ENCODE peak calls at places on chromosome 7, in four cellular contexts. I is A549, O is HCT116, T is GM23338. N is an unnamed sample.

GRCh38 chr7:105268511-105269392 is 120.0 kb downstream of the SRPK2 start:
- DNase-seq in O (no peak), I (peak; percentile 58), T (no peak), N (peak; percentile 68)

GRCh38 chr7:73749931-73750776 is 11.6 kb upstream of the ABHD11 start:
- DNase-seq in O (no peak), I (no peak), T (no peak), N (no peak)

GRCh38 chr7:5528071-5528814 is 104.6 kb upstream of the TNRC18 start:
- DNase-seq in I (no peak), O (no peak), T (no peak), N (no peak)

GRCh38 chr7:84274029-84274638 is 79.5 kb upstream of the SEMA3A start:
- DNase-seq in O (no peak), I (no peak), T (peak; percentile 60), N (peak; percentile 29)

GRCh38 chr7:138848056-138848975 is 50.3 kb upstream of the ATP6V0A4 start:
- DNase-seq in T (no peak), O (no peak), I (no peak), N (no peak)

GRCh38 chr7:101815826-101816488 is 1.5 kb upstream of the CUX1 start:
- DNase-seq in I (peak; percentile 72), T (peak; percentile 89), O (peak; percentile 73), N (peak; percentile 97)

GRCh38 chr7:142880886-142881505 is 4.5 kb downstream of the TRPV6 start:
- DNase-seq in T (peak; percentile 85), O (peak; percentile 37), I (peak; percentile 56), N (peak; percentile 73)

GRCh38 chr7:30863694-30864011 is 48.0 kb upstream of the AQP1 start:
- DNase-seq in T (no peak), I (no peak), O (no peak), N (no peak)

GRCh38 chr7:96691692-96692091 is 18.0 kb downstream of the SEM1 start:
- DNase-seq in T (no peak), O (no peak), I (no peak), N (no peak)

GRCh38 chr7:98875501-98875900 is 2.8 kb upstream of the TRRAP start:
- DNase-seq in O (no peak), T (no peak), I (no peak), N (no peak)

GRCh38 chr7:76294344-76295024 is 8.0 kb upstream of the HSPB1 start:
- DNase-seq in I (peak; percentile 83), O (peak; percentile 83), T (peak; percentile 92), N (peak; percentile 92)

GRCh38 chr7:139058963-139059362 is 23.1 kb upstream of the ZC3HAV1L start:
- DNase-seq in T (no peak), O (no peak), I (no peak), N (no peak)

GRCh38 chr7:33725641-33726040 is 179.7 kb upstream of the BMPER start:
- DNase-seq in I (no peak), O (no peak), T (no peak), N (peak; percentile 51)

GRCh38 chr7:103824251-103824650 is 165.2 kb downstream of the RELN start:
- DNase-seq in T (no peak), O (no peak), I (no peak), N (no peak)

GRCh38 chr7:77696643-77697534 is 630 bp downstream of the RSBN1L start:
- DNase-seq in O (no peak), I (peak; percentile 34), T (peak; percentile 74), N (peak; percentile 89)

GRCh38 chr7:93949468-93949867 is 27.9 kb downstream of the GNG11 start:
- DNase-seq in O (no peak), T (no peak), I (peak; percentile 11), N (peak; percentile 28)

GRCh38 chr7:29894238-29894637 is 87.9 kb downstream of the WIPF3 start:
- DNase-seq in I (no peak), O (no peak), T (no peak), N (peak; percentile 74)

GRCh38 chr7:94556028-94556427 is 46.4 kb downstream of the CASD1 start:
- DNase-seq in T (no peak), I (no peak), O (no peak), N (no peak)

GRCh38 chr7:141243368-141243767 is 169.5 kb downstream of the TMEM178B start:
- DNase-seq in T (no peak), I (no peak), O (no peak), N (no peak)

GRCh38 chr7:31890751-31891150 is 179.5 kb downstream of the PDE1C start:
- DNase-seq in T (no peak), I (no peak), O (no peak), N (no peak)

GRCh38 chr7:154769527-154769926 is 233.4 kb downstream of the PAXIP1 start:
- DNase-seq in O (no peak), T (no peak), I (no peak), N (no peak)

GRCh38 chr7:46850563-46851325 is 731.2 kb downstream of the TNS3 start:
- DNase-seq in O (no peak), T (no peak), I (no peak), N (no peak)

GRCh38 chr7:27362026-27362425 is 119.4 kb downstream of the EVX1 start:
- DNase-seq in I (no peak), T (no peak), O (no peak), N (no peak)

GRCh38 chr7:142375710-142376313 is 118.0 kb upstream of the PRSS58 start:
- DNase-seq in I (no peak), O (peak; percentile 10), T (peak; percentile 88), N (no peak)

GRCh38 chr7:144087230-144087629 is 1.2 kb downstream of the OR2A12 start:
- DNase-seq in T (no peak), O (no peak), I (no peak), N (no peak)

GRCh38 chr7:94056796-94057207 is 52.6 kb upstream of the BET1 start:
- DNase-seq in I (no peak), O (no peak), T (peak; percentile 13), N (no peak)

GRCh38 chr7:70458195-70458695 is 673.7 kb upstream of the GALNT17 start:
- DNase-seq in I (no peak), O (no peak), T (no peak), N (no peak)

GRCh38 chr7:106126170-106126938 is 14.2 kb upstream of the SYPL1 start:
- DNase-seq in T (no peak), O (no peak), I (no peak), N (no peak)

GRCh38 chr7:8161398-8161828 is 100.6 kb downstream of the ICA1 start:
- DNase-seq in I (no peak), T (no peak), O (no peak), N (no peak)

GRCh38 chr7:42745357-42746022 is 166.4 kb downstream of the C7orf25 start:
- DNase-seq in T (peak; percentile 89), O (peak; percentile 16), I (peak; percentile 24), N (peak; percentile 23)
- TF ChIP-seq REST in T (no peak), O (no peak), I (no peak), N (no peak)

GRCh38 chr7:2237109-2237602 is 4.4 kb upstream of the MAD1L1 start:
- DNase-seq in O (no peak), T (no peak), I (no peak), N (no peak)

GRCh38 chr7:2231992-2232765 is 566 bp downstream of the MAD1L1 start:
- DNase-seq in O (no peak), I (no peak), T (peak; percentile 59), N (peak; percentile 93)

GRCh38 chr7:2232766-2233520 is at the start of gene MAD1L1:
- DNase-seq in O (peak; percentile 81), T (peak; percentile 96), I (peak; percentile 87), N (peak; percentile 98)

GRCh38 chr7:2230882-2231281 is 1.9 kb downstream of the MAD1L1 start:
- DNase-seq in T (no peak), O (no peak), I (no peak), N (no peak)

DNA sequence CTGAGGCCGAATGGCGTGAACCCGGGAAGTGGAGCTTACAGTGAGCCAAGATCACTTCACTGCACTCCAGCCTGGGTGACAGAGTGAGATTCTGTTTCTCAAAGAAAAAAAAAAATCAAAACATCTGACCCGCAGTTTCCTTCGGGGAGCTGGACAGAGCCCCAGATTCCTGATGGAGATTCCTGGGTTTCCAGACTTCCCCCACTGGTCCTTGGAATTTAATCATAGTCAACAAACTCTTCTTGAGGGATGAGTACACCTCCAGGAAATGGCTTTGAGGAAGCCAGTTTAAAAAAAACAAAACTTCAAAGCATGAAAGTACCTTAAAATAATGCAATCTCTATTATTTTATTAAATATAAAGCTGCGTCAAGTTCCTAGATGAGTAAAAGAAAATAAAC is 1.1 kb upstream of the MAD1L1 start:
- DNase-seq in T (no peak), I (no peak), O (no peak), N (no peak)
- TF ChIP-seq REST in T (no peak), I (no peak), O (no peak), N (no peak)

GRCh38 chr7:56074371-56074791 is 10.3 kb downstream of the SUMF2 start:
- DNase-seq in I (peak; percentile 54), O (no peak), T (peak; percentile 92), N (peak; percentile 88)
- TF ChIP-seq REST in I (no peak), O (no peak), T (no peak), N (no peak)

DNA sequence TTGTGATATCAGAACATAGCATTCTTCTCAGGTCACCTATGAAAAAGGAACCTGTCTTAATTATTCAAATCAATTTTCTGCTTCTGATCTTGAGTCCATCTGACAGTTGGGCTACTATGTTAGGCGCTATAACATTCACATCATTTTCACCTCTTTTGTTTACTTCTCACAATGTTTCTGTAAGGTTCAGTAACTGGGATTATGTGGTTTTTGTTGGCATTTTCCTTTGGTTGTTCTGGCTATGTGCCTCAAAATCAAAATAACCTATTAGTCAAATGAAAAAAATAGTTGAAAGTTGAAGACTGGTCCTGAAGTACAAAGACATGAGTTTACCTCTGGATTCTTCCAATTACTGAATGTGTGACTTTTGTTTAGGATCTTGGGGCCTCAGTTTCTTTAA is 221.3 kb upstream of the SMIM30 start:
- DNase-seq in O (no peak), I (no peak), T (no peak), N (no peak)
- TF ChIP-seq REST in O (no peak), I (no peak), T (no peak), N (no peak)

GRCh38 chr7:223861-224260 is 31.5 kb downstream of the FAM20C start:
- DNase-seq in I (no peak), T (no peak), O (no peak), N (no peak)
- TF ChIP-seq REST in I (no peak), T (no peak), O (no peak), N (no peak)

DNA sequence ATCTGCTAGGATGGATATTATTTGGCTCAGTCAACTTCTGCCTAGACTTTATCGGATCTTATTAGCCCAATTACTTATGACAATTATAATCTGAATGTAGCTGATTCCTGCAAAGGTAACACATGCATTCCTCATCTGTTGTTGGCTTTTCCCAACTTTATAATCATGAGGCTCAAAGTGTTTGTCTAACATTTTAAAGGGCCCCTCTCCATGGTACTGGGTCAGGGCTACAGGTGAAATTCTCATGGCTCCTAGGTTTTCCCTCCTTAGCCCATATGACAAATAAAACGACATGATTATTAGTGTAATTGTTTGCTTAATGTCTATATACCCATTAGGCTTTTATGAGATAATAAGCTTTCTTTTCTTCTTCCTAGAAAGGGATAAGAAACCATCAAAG is 4.2 kb upstream of the LRGUK start:
- DNase-seq in I (no peak), O (no peak), T (no peak), N (no peak)
- TF ChIP-seq REST in I (peak; percentile 48), O (no peak), T (peak; percentile 42), N (no peak)

GRCh38 chr7:132270517-132270916 is 305.8 kb downstream of the PLXNA4 start:
- DNase-seq in T (peak; percentile 47), I (no peak), O (no peak), N (no peak)
- TF ChIP-seq REST in T (peak; percentile 78), I (peak; percentile 97), O (peak; percentile 76), N (peak; percentile 95)